ENCODE peak calls at places on chromosomes 13 and 19, in four cellular contexts. S is H1, Q is HepG2, B is GM12878. F is an unnamed sample.

GRCh38 chr13:94813920-94814500 is 101.7 kb upstream of the SOX21 start:
- DNase-seq in S (no peak), Q (no peak), B (peak), F (no peak)

GRCh38 chr19:36378625-36379509 is at the start of gene ZFP14:
- DNase-seq in S (peak), Q (peak), B (peak), F (peak)

GRCh38 chr19:48145596-48146254 is 24.4 kb downstream of the LIG1 start:
- DNase-seq in S (no peak), Q (no peak), B (no peak), F (no peak)

GRCh38 chr13:39542361-39542760 is 60.6 kb downstream of the LHFPL6 start:
- DNase-seq in S (no peak), Q (no peak), B (no peak), F (no peak)

GRCh38 chr19:15476334-15476733 is 3.0 kb downstream of the PGLYRP2 start:
- DNase-seq in S (no peak), Q (no peak), B (no peak), F (no peak)

GRCh38 chr13:112943309-112944125 is 25.5 kb upstream of the MCF2L start:
- DNase-seq in S (peak), Q (no peak), B (no peak), F (peak)

GRCh38 chr19:44785993-44786392 is 8.3 kb downstream of the CBLC start:
- DNase-seq in S (no peak), Q (no peak), B (no peak), F (no peak)

GRCh38 chr19:35901854-35902661 is at the start of gene HCST:
- DNase-seq in S (no peak), Q (no peak), B (no peak), F (no peak)

GRCh38 chr19:33906578-33907335 is 110.1 kb downstream of the KCTD15 start:
- DNase-seq in S (peak), Q (peak), B (no peak), F (no peak)

GRCh38 chr19:4454952-4455738 is 2.4 kb downstream of the UBXN6 start:
- DNase-seq in S (no peak), Q (no peak), B (no peak), F (no peak)

GRCh38 chr19:46732966-46733692 is 12.7 kb upstream of the FKRP start:
- DNase-seq in S (no peak), Q (no peak), B (no peak), F (no peak)

GRCh38 chr13:109410868-109411267 is 375.5 kb downstream of the IRS2 start:
- DNase-seq in S (no peak), Q (no peak), B (no peak), F (no peak)

GRCh38 chr13:110155072-110155471 is 151.9 kb downstream of the COL4A1 start:
- DNase-seq in S (no peak), Q (no peak), B (no peak), F (no peak)

GRCh38 chr13:20964904-20965303 is 62.4 kb upstream of the XPO4 start:
- DNase-seq in S (no peak), Q (no peak), B (no peak), F (no peak)

GRCh38 chr19:11581740-11582139 is 4.3 kb upstream of the ACP5 start:
- DNase-seq in S (no peak), Q (no peak), B (peak), F (no peak)

GRCh38 chr19:5828661-5829566 is 10.6 kb downstream of the FUT6 start:
- DNase-seq in S (peak), Q (no peak), B (no peak), F (no peak)

GRCh38 chr19:8459520-8460260 is 14.9 kb downstream of the HNRNPM start:
- DNase-seq in S (no peak), Q (peak), B (no peak), F (no peak)

GRCh38 chr13:76708138-76708537 is 178.1 kb downstream of the KCTD12 start:
- DNase-seq in S (no peak), Q (no peak), B (no peak), F (no peak)

GRCh38 chr13:87893186-87893585 is 222.0 kb downstream of the SLITRK5 start:
- DNase-seq in S (no peak), Q (no peak), B (no peak), F (no peak)

GRCh38 chr13:100809856-100810255 is 135.3 kb upstream of the TMTC4 start:
- DNase-seq in S (no peak), Q (no peak), B (no peak), F (no peak)

GRCh38 chr13:49240017-49240416 is 7.7 kb upstream of the CDADC1 start:
- DNase-seq in S (no peak), Q (peak), B (no peak), F (no peak)

GRCh38 chr19:12093777-12094176 is 29.2 kb downstream of the ZNF844 start:
- DNase-seq in S (no peak), Q (no peak), B (peak), F (no peak)

GRCh38 chr19:5171711-5172110 is 168.9 kb downstream of the PTPRS start:
- DNase-seq in S (no peak), Q (peak), B (no peak), F (no peak)

GRCh38 chr13:79647518-79647917 is 166.6 kb downstream of the NDFIP2 start:
- DNase-seq in S (no peak), Q (no peak), B (no peak), F (no peak)

GRCh38 chr19:6161271-6161850 is 25.9 kb downstream of the ACSBG2 start:
- DNase-seq in S (no peak), Q (peak), B (peak), F (peak)

GRCh38 chr13:78334059-78334458 is 269.3 kb downstream of the POU4F1 start:
- DNase-seq in S (no peak), Q (no peak), B (no peak), F (no peak)

GRCh38 chr19:1407662-1408299 is 395 bp downstream of the DAZAP1 start:
- DNase-seq in S (no peak), Q (no peak), B (no peak), F (no peak)

GRCh38 chr13:89862691-89863036 is 1484.8 kb upstream of the MIR17HG start:
- DNase-seq in S (no peak), Q (no peak), B (no peak), F (no peak)

GRCh38 chr19:5806133-5806489 is 1.2 kb downstream of the NRTN start:
- DNase-seq in S (no peak), Q (no peak), B (no peak), F (no peak)

GRCh38 chr13:46288570-46289259 is 77.0 kb downstream of the LRRC63 start:
- DNase-seq in S (no peak), Q (peak), B (peak), F (peak)

GRCh38 chr19:38970664-38971532 is 4.6 kb downstream of the FBXO17 start:
- DNase-seq in S (no peak), Q (no peak), B (no peak), F (no peak)
- TF ChIP-seq YY1 in S (no peak), Q (no peak), B (no peak), F (no peak)

DNA sequence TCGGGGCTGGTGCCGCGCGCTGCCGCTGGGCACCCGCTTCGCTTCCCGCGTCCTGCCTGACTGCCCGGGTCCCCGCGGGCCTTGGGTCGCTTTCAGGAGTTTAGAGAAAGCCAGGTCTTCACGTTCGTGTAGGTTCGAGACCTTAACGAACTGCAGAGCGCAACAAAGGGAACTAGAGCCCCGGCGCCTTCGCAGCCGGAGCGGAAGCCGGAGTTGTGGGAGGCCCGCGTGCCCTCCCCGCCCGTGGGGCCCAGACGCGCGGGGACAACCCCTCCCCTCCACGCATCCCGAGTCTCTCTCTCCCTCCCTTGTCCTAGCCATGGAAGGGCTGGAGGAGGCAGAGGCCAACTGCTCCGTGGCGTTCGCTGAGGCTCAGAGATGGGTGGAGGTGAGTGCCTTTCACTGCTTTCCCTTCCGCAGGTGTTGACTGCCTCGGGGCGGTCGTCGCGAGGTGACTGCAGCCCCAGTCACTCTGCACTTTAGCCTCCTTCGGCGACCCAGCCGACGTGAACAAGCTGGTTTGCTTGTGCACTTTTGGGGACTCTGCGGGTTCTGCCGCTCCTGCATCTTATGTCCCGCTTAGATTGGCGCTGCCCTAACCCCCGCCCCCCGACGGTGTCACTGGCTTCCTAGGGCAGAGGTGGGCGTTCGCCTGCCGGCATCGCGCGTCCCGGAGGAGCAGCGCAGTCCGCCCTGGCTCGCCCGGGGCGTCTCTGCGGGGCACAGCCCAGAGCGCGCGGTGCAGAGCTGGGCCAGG is 387 bp downstream of the LMO7 start:
- DNase-seq in S (peak), Q (peak), B (no peak), F (peak)
- TF ChIP-seq SUZ12 in S (no peak), Q (no peak), B (no peak), F (no peak)

GRCh38 chr13:50449465-50449864 is 394.0 kb downstream of the DLEU7 start:
- DNase-seq in S (no peak), Q (no peak), B (no peak), F (no peak)
- TF ChIP-seq ZNF274 in S (no peak), Q (no peak), B (no peak), F (no peak)

GRCh38 chr19:29809795-29810503 is 1.8 kb upstream of the CCNE1 start:
- DNase-seq in S (no peak), Q (no peak), B (no peak), F (no peak)

GRCh38 chr19:29812080-29812880 is 489 bp downstream of the CCNE1 start:
- DNase-seq in S (peak), Q (no peak), B (no peak), F (no peak)

GRCh38 chr19:29810504-29810871 is 1.3 kb upstream of the CCNE1 start:
- DNase-seq in S (no peak), Q (no peak), B (no peak), F (no peak)

GRCh38 chr19:29812881-29813275 is 1.1 kb downstream of the CCNE1 start:
- DNase-seq in S (no peak), Q (no peak), B (no peak), F (no peak)

DNA sequence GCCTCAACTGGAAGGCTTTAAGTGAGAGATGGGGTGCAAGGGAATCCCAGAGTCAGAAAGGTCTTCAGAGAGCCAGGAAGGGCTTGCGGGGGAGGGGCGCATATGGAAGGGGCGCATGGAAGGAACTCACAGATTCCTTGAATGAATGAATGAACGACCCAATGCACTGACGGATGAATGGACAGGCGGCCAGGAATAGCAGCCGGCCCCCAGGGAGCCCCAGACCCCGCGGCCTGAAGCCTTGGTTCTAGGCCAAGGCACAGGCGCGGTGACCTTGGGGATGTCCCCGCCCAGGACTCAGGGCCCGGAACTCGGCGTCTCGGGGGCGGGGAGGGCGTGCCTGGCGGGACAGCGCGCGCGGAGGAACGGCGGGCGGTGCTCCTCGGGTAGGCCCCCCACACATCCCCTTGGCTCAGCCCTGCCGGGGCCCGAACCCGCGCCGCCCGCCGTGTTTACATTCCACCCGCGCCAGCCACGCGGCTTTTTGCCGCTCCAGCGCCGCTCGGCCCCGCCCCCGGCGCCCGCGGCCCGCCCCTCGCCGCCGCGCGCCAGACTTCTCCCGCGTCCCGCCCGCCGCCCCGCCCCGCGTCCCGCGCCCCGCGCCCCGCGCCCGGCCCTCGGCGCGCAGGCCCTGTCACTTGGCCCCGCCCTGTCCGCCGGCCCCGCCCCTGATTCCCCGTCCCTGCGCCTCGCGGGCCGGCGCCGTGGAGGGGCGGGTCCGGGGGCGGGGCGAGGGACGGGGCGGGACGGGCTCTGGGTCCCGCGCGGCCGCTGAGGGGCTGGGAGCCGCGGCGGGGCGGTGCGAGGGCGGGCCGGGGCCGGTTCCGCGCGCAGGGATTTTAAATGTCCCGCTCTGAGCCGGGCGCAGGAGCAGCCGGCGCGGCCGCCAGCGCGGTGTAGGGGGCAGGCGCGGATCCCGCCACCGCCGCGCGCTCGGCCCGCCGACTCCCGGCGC is at the start of gene CCNE1:
- DNase-seq in S (peak), Q (peak), B (no peak), F (no peak)
- TF ChIP-seq YY1 in S (no peak), Q (no peak), B (peak), F (no peak)

GRCh38 chr13:57740719-57741118 is 109.2 kb downstream of the PCDH17 start:
- DNase-seq in S (no peak), Q (no peak), B (no peak), F (no peak)

GRCh38 chr13:57739089-57739488 is 107.5 kb downstream of the PCDH17 start:
- DNase-seq in S (no peak), Q (no peak), B (no peak), F (no peak)

DNA sequence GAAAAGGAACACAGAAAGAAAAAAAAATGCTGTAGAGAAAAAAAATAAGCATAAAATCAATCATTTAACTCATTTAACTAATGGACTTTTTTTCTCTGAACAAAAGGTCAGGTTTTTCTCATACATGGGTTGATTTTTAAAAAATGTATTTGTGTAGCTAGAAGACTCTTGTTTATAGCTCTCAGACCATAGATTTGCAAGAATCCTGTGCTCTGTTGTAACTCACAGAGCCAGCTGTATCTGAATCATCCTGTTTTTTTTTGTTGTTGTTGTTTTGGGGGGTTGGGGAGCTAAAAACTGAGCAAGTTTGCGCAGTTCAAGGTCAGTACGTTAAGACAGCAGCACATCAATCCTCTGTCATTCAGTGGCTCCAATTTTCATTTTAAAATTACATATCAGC is 108.2 kb downstream of the PCDH17 start:
- DNase-seq in S (no peak), Q (no peak), B (no peak), F (no peak)
- TF ChIP-seq SUZ12 in S (no peak), Q (no peak), B (no peak), F (no peak)

DNA sequence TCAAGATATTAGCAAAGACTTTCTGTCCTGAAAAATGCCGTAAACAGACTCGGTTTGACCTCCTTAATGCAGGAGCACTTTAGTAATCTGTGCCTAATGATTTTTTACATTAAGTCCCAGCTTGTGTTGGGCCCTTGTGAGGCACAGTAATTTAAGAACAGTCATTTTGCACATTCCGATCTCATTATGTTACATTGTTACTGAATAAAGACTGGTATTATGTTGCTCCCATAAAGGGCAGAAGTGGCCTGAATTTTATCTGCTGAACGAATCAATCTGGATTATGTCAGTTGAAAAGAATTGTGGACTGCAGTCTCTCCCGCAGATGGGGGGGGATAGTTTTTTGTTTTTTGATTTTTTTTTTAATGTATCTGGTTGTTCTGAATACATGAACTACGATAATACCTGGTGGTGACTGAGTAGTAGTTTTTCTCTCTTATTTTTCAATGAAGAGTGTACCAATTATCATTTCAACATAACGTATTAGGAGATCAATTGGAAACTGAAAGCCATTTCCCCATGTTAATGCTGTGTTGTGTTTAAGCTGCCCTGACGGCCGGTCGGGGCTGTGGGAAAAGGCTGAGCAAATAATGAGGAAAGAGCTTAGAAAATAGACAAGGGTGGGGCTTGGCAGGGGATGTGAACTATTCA is 290.2 kb downstream of the ZNF536 start:
- DNase-seq in S (no peak), Q (peak), B (no peak), F (no peak)
- TF ChIP-seq ZNF274 in S (no peak), Q (no peak), B (no peak), F (no peak)

GRCh38 chr13:85528578-85529215 is 270.5 kb downstream of the SLITRK6 start:
- DNase-seq in S (no peak), Q (no peak), B (no peak), F (no peak)
- TF ChIP-seq YY1 in S (no peak), Q (no peak), B (no peak), F (no peak)

GRCh38 chr13:28501547-28501946 is 6.6 kb upstream of the FLT1 start:
- DNase-seq in S (no peak), Q (no peak), B (no peak), F (no peak)
- TF ChIP-seq SUZ12 in S (no peak), Q (no peak), B (no peak), F (no peak)

DNA sequence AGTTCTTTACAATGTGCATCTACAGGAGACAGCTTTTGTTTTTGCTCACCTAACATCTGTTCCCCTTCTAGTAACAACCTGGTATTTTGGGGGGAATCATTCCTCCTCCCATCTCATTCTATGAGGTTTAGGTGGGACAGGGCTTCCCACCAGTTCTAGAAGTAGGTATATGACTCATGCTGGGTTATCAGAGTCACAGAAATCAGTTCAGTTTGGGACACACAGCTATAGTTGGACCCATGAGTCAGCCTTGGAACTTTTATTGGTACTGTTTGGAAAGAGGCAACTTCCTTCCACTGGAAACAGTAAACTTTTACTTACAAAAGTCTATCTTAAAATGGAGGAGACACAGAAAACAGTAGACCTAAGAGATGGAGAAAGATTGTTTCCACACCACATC is 185.5 kb downstream of the DNAJC3 start:
- DNase-seq in S (no peak), Q (no peak), B (no peak), F (no peak)
- TF ChIP-seq ZNF274 in S (no peak), Q (no peak), B (no peak), F (no peak)

F was measured in NT2/D1.